ENCODE peak calls at places on chromosomes 16 and 17, in seven cellular contexts. D is CD4-positive, alpha-beta memory T cell; S is stomach; O is SK-N-SH; X is CD8-positive, alpha-beta memory T cell; N is body of pancreas; E is effector memory CD4-positive, alpha-beta T cell. C is an unnamed sample. For H3K4me1, the result is how much of the 10 kb centered on the place peaks cover.

GRCh38 chr17:58534331-58534730 is 19.9 kb upstream of the MTMR4 start:
- DNase-seq in D (no peak), S (no peak), O (no peak), X (no peak), N (no peak), E (no peak), C (no peak)

GRCh38 chr16:69861276-69862030 is 89.7 kb upstream of the CLEC18A start:
- DNase-seq in D (no peak), S (peak), O (no peak), X (no peak), N (peak), E (no peak), C (no peak)

GRCh38 chr17:57210224-57210553 is 46.1 kb upstream of the MSI2 start:
- DNase-seq in D (no peak), S (no peak), O (no peak), X (no peak), N (no peak), E (no peak), C (no peak)

GRCh38 chr17:14118951-14119350 is 49.6 kb downstream of the COX10 start:
- DNase-seq in D (peak), S (no peak), O (no peak), X (no peak), N (no peak), E (no peak), C (no peak)

GRCh38 chr17:44221072-44221861 is 1.8 kb upstream of the UBTF start:
- DNase-seq in D (peak), S (peak), O (peak), X (peak), N (peak), E (peak), C (peak)

GRCh38 chr16:1078579-1079021 is 6.1 kb downstream of the SSTR5 start:
- DNase-seq in D (no peak), S (peak), O (no peak), X (no peak), N (peak), E (no peak), C (no peak)

GRCh38 chr17:69235338-69236058 is 6.9 kb upstream of the ABCA10 start:
- DNase-seq in D (peak), S (peak), O (peak), X (peak), N (peak), E (peak), C (peak)

GRCh38 chr16:65728172-65728571 is 606.3 kb upstream of the CDH11 start:
- DNase-seq in D (no peak), S (no peak), O (no peak), X (no peak), N (no peak), E (no peak), C (no peak)

GRCh38 chr16:86834451-86835035 is 256.2 kb downstream of the FOXL1 start:
- DNase-seq in D (no peak), S (no peak), O (no peak), X (no peak), N (no peak), E (no peak), C (no peak)

GRCh38 chr17:5097101-5097834 is 14.4 kb downstream of the ZNF232 start:
- DNase-seq in D (peak), S (peak), O (peak), X (peak), N (peak), E (no peak), C (peak)

GRCh38 chr16:56848056-56848936 is 16.7 kb upstream of the SLC12A3 start:
- DNase-seq in D (no peak), S (no peak), O (no peak), X (peak), N (peak), E (no peak), C (no peak)

GRCh38 chr17:78411241-78411855 is 32.9 kb downstream of the PGS1 start:
- DNase-seq in D (no peak), S (no peak), O (no peak), X (no peak), N (no peak), E (no peak), C (no peak)

GRCh38 chr17:1714980-1715802 is 5.0 kb upstream of the TLCD2 start:
- DNase-seq in D (peak), S (peak), O (peak), X (peak), N (peak), E (no peak), C (no peak)

GRCh38 chr17:73268582-73269328 is 7.1 kb upstream of the CPSF4L start:
- DNase-seq in D (no peak), S (no peak), O (peak), X (no peak), N (peak), E (no peak), C (no peak)

GRCh38 chr17:42904110-42904469 is 3.5 kb downstream of the G6PC1 start:
- DNase-seq in D (no peak), S (peak), O (no peak), X (no peak), N (no peak), E (no peak), C (no peak)

GRCh38 chr17:61487161-61487654 is 35.0 kb downstream of the TBX4 start:
- DNase-seq in D (no peak), S (peak), O (peak), X (no peak), N (no peak), E (no peak), C (no peak)

GRCh38 chr16:89210904-89211515 is 6.5 kb upstream of the ZNF778 start:
- DNase-seq in D (no peak), S (no peak), O (peak), X (peak), N (no peak), E (no peak), C (no peak)

GRCh38 chr16:28149016-28149888 is 62.5 kb downstream of the XPO6 start:
- DNase-seq in D (peak), S (no peak), O (no peak), X (no peak), N (no peak), E (no peak), C (peak)

GRCh38 chr16:3364774-3365427 is 9.2 kb downstream of the OR2C1 start:
- DNase-seq in D (peak), S (peak), O (peak), X (peak), N (peak), E (peak), C (peak)

GRCh38 chr16:65202461-65202860 is 80.6 kb upstream of the CDH11 start:
- DNase-seq in D (no peak), S (no peak), O (no peak), X (no peak), N (no peak), E (no peak), C (no peak)

GRCh38 chr16:87135631-87136030 is 181.6 kb downstream of the C16orf95 start:
- DNase-seq in D (no peak), S (no peak), O (no peak), X (no peak), N (no peak), E (no peak), C (no peak)

GRCh38 chr17:77909236-77909635 is 49.3 kb upstream of the TNRC6C start:
- DNase-seq in D (no peak), S (no peak), O (no peak), X (peak), N (no peak), E (no peak), C (no peak)

GRCh38 chr17:5531019-5531418 is 44.7 kb downstream of the MIS12 start:
- DNase-seq in D (no peak), S (no peak), O (no peak), X (no peak), N (no peak), E (no peak), C (no peak)

GRCh38 chr16:29824589-29825144 is 4.4 kb downstream of the MVP start:
- DNase-seq in D (no peak), S (no peak), O (no peak), X (no peak), N (no peak), E (no peak), C (no peak)

GRCh38 chr17:69757794-69758430 is 317.1 kb upstream of the KCNJ16 start:
- DNase-seq in D (no peak), S (no peak), O (no peak), X (no peak), N (peak), E (no peak), C (no peak)

GRCh38 chr16:2150418-2151187 is 2.2 kb downstream of the RAB26 start:
- DNase-seq in D (no peak), S (peak), O (peak), X (no peak), N (peak), E (no peak), C (no peak)

GRCh38 chr16:14629919-14630619 is at the start of gene PARN:
- DNase-seq in D (peak), S (peak), O (peak), X (peak), N (peak), E (peak), C (peak)

GRCh38 chr17:54527941-54528340 is 372.7 kb upstream of the TOM1L1 start:
- DNase-seq in D (no peak), S (no peak), O (no peak), X (no peak), N (no peak), E (no peak), C (no peak)

GRCh38 chr17:73686126-73686525 is 41.9 kb upstream of the SDK2 start:
- DNase-seq in D (no peak), S (no peak), O (no peak), X (no peak), N (no peak), E (no peak), C (no peak)

GRCh38 chr17:16924701-16925440 is 47.0 kb downstream of the TNFRSF13B start:
- DNase-seq in D (no peak), S (no peak), O (no peak), X (no peak), N (no peak), E (no peak), C (no peak)

GRCh38 chr16:53967172-53967571 is 263.2 kb downstream of the FTO start:
- DNase-seq in D (no peak), S (no peak), O (no peak), X (no peak), N (no peak), E (no peak), C (no peak)

GRCh38 chr17:5816491-5816890 is 232.2 kb upstream of the NLRP1 start:
- DNase-seq in D (no peak), S (no peak), O (no peak), X (no peak), N (no peak), E (no peak), C (no peak)

GRCh38 chr17:556431-556995 is 158.1 kb downstream of the VPS53 start:
- DNase-seq in D (no peak), S (no peak), O (peak), X (no peak), N (no peak), E (no peak), C (no peak)

GRCh38 chr17:7015587-7016020 is 3.2 kb downstream of the RNASEK start:
- DNase-seq in D (no peak), S (no peak), O (no peak), X (no peak), N (no peak), E (no peak), C (no peak)

GRCh38 chr17:13888043-13888442 is 181.3 kb upstream of the COX10 start:
- DNase-seq in D (no peak), S (peak), O (peak), X (no peak), N (no peak), E (no peak), C (no peak)

GRCh38 chr17:17433260-17433659 is 43.5 kb upstream of the MED9 start:
- DNase-seq in D (no peak), S (no peak), O (no peak), X (no peak), N (peak), E (no peak), C (no peak)

GRCh38 chr17:30378797-30379302 is at the start of gene CPD:
- DNase-seq in D (peak), S (peak), O (peak), X (peak), N (peak), E (peak), C (peak)

GRCh38 chr17:30378191-30378796 is 433 bp upstream of the CPD start:
- DNase-seq in D (peak), S (peak), O (peak), X (peak), N (peak), E (peak), C (peak)

GRCh38 chr17:30375661-30376060 is 3.1 kb upstream of the CPD start:
- DNase-seq in D (no peak), S (no peak), O (no peak), X (no peak), N (no peak), E (no peak), C (no peak)

GRCh38 chr17:30376621-30377452 is 1.9 kb upstream of the CPD start:
- DNase-seq in D (no peak), S (no peak), O (no peak), X (no peak), N (peak), E (no peak), C (no peak)

GRCh38 chr17:30377574-30377973 is 1.2 kb upstream of the CPD start:
- DNase-seq in D (no peak), S (no peak), O (no peak), X (no peak), N (no peak), E (no peak), C (no peak)
- H3K4me1 ChIP-seq in D (half or more), S (half or more), O (under half), X (under half), N (under half), E (under half), C (under half)

GRCh38 chr17:35242805-35243458 is at the start of gene SLFN5:
- DNase-seq in D (peak), S (peak), O (peak), X (peak), N (peak), E (peak), C (peak)
- H3K4me3 ChIP-seq in D (peak), S (peak), O (peak), X (peak), N (peak), E (peak), C (peak)

DNA sequence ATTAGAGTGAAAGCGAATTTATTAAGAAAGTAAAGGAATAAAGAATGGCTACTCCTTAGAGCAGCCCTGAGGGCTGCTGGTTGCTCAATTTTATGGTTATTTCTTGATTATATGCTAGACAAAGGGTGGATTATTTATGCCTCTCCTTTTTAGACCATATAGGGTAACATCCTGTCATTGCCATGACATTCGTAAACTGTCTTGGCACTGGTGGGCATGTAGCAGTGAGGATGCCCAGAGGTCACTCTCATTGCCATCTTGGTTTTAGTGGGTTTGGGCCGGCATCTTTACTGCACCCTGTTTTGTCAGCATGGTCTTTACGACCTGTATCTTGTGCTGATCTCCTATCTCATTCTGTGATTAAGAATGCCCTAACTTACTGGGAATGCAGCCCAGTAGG is 58.2 kb downstream of the TANC2 start:
- DNase-seq in D (no peak), S (no peak), O (no peak), X (no peak), N (no peak), E (no peak), C (no peak)
- H3K27ac ChIP-seq in D (no peak), S (no peak), O (no peak), X (no peak), N (no peak), E (no peak), C (no peak)

GRCh38 chr17:49798182-49798581 is 9.7 kb downstream of the KAT7 start:
- DNase-seq in D (no peak), S (no peak), O (no peak), X (no peak), N (no peak), E (no peak), C (no peak)

GRCh38 chr17:49795372-49795771 is 6.9 kb downstream of the KAT7 start:
- DNase-seq in D (no peak), S (no peak), O (no peak), X (no peak), N (no peak), E (no peak), C (no peak)

GRCh38 chr17:49793309-49793708 is 4.8 kb downstream of the KAT7 start:
- DNase-seq in D (no peak), S (no peak), O (no peak), X (no peak), N (no peak), E (no peak), C (no peak)

DNA sequence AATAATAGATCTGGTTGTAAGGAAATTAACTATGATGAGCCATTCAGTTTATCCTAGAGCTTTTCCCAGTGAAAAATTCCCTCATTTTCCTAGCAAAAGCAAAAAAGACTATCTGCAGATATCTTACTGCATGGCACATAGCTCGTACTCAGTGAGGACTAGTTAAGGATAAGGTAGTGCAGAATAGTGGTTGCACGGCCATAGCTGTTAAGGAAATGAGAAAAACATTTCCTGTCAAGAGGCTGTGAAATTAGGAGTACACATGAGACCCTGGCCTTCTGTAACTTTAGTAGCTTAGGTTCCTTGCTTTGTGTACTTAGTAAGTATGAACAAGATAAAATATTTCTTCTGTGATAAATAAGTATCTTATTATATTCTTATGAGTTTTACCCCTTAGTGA is 10.3 kb downstream of the KAT7 start:
- DNase-seq in D (no peak), S (no peak), O (no peak), X (no peak), N (no peak), E (no peak), C (no peak)
- H3K4me1 ChIP-seq in D (under half), S (under half), O (under half), X (under half), N (under half), E (under half), C (under half)

C was measured in naive thymus-derived CD4-positive, alpha-beta T cell.